ENCODE peak calls at places on chromosome 17, in nine cellular contexts. One of them, this sample, is unnamed.

GRCh38 chr17:7307686-7308624 is 527 bp downstream of the EIF5A start:
- DNase-seq in NCI-H1105: no peak
- DNase-seq in stimulated activated naive B cell treated with anti-CD40 and anti-IgM and Interleukin-4, amounts not matched to agents 10 μg/mL and 1 μg/mL and 100 μg/mL, for 72 hours: peak
- DNase-seq in GM10248: no peak
- DNase-seq in astrocyte of the cerebellum: no peak
- DNase-seq in NCI-H1092: no peak
- DNase-seq in T-helper 1 cell: peak
- DNase-seq in WTC11: peak
- DNase-seq in T1000: no peak
- DNase-seq in this sample: peak

GRCh38 chr17:74280093-74280513 is 6.1 kb downstream of the DNAI2 start:
- DNase-seq in NCI-H1105: no peak
- DNase-seq in stimulated activated naive B cell treated with anti-CD40 and anti-IgM and Interleukin-4, amounts not matched to agents 10 μg/mL and 1 μg/mL and 100 μg/mL, for 72 hours: peak
- DNase-seq in GM10248: peak
- DNase-seq in astrocyte of the cerebellum: no peak
- DNase-seq in NCI-H1092: no peak
- DNase-seq in T-helper 1 cell: peak
- DNase-seq in WTC11: no peak
- DNase-seq in T1000: no peak
- DNase-seq in this sample: peak

GRCh38 chr17:41402161-41402560 is 4.8 kb upstream of the KRT31 start:
- DNase-seq in NCI-H1105: no peak
- DNase-seq in stimulated activated naive B cell treated with anti-CD40 and anti-IgM and Interleukin-4, amounts not matched to agents 10 μg/mL and 1 μg/mL and 100 μg/mL, for 72 hours: no peak
- DNase-seq in GM10248: no peak
- DNase-seq in astrocyte of the cerebellum: no peak
- DNase-seq in NCI-H1092: no peak
- DNase-seq in T-helper 1 cell: no peak
- DNase-seq in WTC11: no peak
- DNase-seq in T1000: no peak
- DNase-seq in this sample: no peak

GRCh38 chr17:56319531-56319930 is 166.3 kb downstream of the ANKFN1 start:
- DNase-seq in NCI-H1105: peak
- DNase-seq in stimulated activated naive B cell treated with anti-CD40 and anti-IgM and Interleukin-4, amounts not matched to agents 10 μg/mL and 1 μg/mL and 100 μg/mL, for 72 hours: no peak
- DNase-seq in GM10248: peak
- DNase-seq in astrocyte of the cerebellum: peak
- DNase-seq in NCI-H1092: peak
- DNase-seq in T-helper 1 cell: no peak
- DNase-seq in WTC11: no peak
- DNase-seq in T1000: no peak
- DNase-seq in this sample: peak

GRCh38 chr17:38538906-38539305 is 66.8 kb downstream of the SRCIN1 start:
- DNase-seq in NCI-H1105: no peak
- DNase-seq in stimulated activated naive B cell treated with anti-CD40 and anti-IgM and Interleukin-4, amounts not matched to agents 10 μg/mL and 1 μg/mL and 100 μg/mL, for 72 hours: no peak
- DNase-seq in GM10248: no peak
- DNase-seq in astrocyte of the cerebellum: no peak
- DNase-seq in NCI-H1092: peak
- DNase-seq in T-helper 1 cell: no peak
- DNase-seq in WTC11: no peak
- DNase-seq in T1000: no peak
- DNase-seq in this sample: no peak

GRCh38 chr17:14211246-14211645 is 25.4 kb downstream of the CDRT15 start:
- DNase-seq in NCI-H1105: no peak
- DNase-seq in stimulated activated naive B cell treated with anti-CD40 and anti-IgM and Interleukin-4, amounts not matched to agents 10 μg/mL and 1 μg/mL and 100 μg/mL, for 72 hours: no peak
- DNase-seq in GM10248: no peak
- DNase-seq in astrocyte of the cerebellum: no peak
- DNase-seq in NCI-H1092: no peak
- DNase-seq in T-helper 1 cell: no peak
- DNase-seq in WTC11: no peak
- DNase-seq in T1000: no peak
- DNase-seq in this sample: no peak

GRCh38 chr17:8002646-8003593 is 505 bp downstream of the GUCY2D start:
- DNase-seq in NCI-H1105: no peak
- DNase-seq in stimulated activated naive B cell treated with anti-CD40 and anti-IgM and Interleukin-4, amounts not matched to agents 10 μg/mL and 1 μg/mL and 100 μg/mL, for 72 hours: no peak
- DNase-seq in GM10248: no peak
- DNase-seq in astrocyte of the cerebellum: no peak
- DNase-seq in NCI-H1092: no peak
- DNase-seq in T-helper 1 cell: no peak
- DNase-seq in WTC11: peak
- DNase-seq in T1000: no peak
- DNase-seq in this sample: no peak

GRCh38 chr17:74523308-74523707 is 8.0 kb downstream of the CD300LB start:
- DNase-seq in NCI-H1105: no peak
- DNase-seq in stimulated activated naive B cell treated with anti-CD40 and anti-IgM and Interleukin-4, amounts not matched to agents 10 μg/mL and 1 μg/mL and 100 μg/mL, for 72 hours: no peak
- DNase-seq in GM10248: no peak
- DNase-seq in astrocyte of the cerebellum: no peak
- DNase-seq in NCI-H1092: no peak
- DNase-seq in T-helper 1 cell: no peak
- DNase-seq in WTC11: no peak
- DNase-seq in T1000: no peak
- DNase-seq in this sample: no peak

GRCh38 chr17:55925440-55925839 is 174.6 kb downstream of the PCTP start:
- DNase-seq in NCI-H1105: no peak
- DNase-seq in stimulated activated naive B cell treated with anti-CD40 and anti-IgM and Interleukin-4, amounts not matched to agents 10 μg/mL and 1 μg/mL and 100 μg/mL, for 72 hours: no peak
- DNase-seq in GM10248: no peak
- DNase-seq in astrocyte of the cerebellum: no peak
- DNase-seq in NCI-H1092: no peak
- DNase-seq in T-helper 1 cell: no peak
- DNase-seq in WTC11: no peak
- DNase-seq in T1000: no peak
- DNase-seq in this sample: no peak

GRCh38 chr17:75785770-75786538 is 1.3 kb downstream of the UNK start:
- DNase-seq in NCI-H1105: no peak
- DNase-seq in stimulated activated naive B cell treated with anti-CD40 and anti-IgM and Interleukin-4, amounts not matched to agents 10 μg/mL and 1 μg/mL and 100 μg/mL, for 72 hours: no peak
- DNase-seq in GM10248: no peak
- DNase-seq in astrocyte of the cerebellum: no peak
- DNase-seq in NCI-H1092: peak
- DNase-seq in T-helper 1 cell: no peak
- DNase-seq in WTC11: no peak
- DNase-seq in T1000: no peak
- DNase-seq in this sample: peak

GRCh38 chr17:44113868-44114840 is 9.3 kb downstream of the HDAC5 start:
- DNase-seq in NCI-H1105: no peak
- DNase-seq in stimulated activated naive B cell treated with anti-CD40 and anti-IgM and Interleukin-4, amounts not matched to agents 10 μg/mL and 1 μg/mL and 100 μg/mL, for 72 hours: no peak
- DNase-seq in GM10248: no peak
- DNase-seq in astrocyte of the cerebellum: no peak
- DNase-seq in NCI-H1092: no peak
- DNase-seq in T-helper 1 cell: no peak
- DNase-seq in WTC11: no peak
- DNase-seq in T1000: no peak
- DNase-seq in this sample: no peak

GRCh38 chr17:55527520-55528118 is 16.4 kb upstream of the SMIM36 start:
- DNase-seq in NCI-H1105: no peak
- DNase-seq in stimulated activated naive B cell treated with anti-CD40 and anti-IgM and Interleukin-4, amounts not matched to agents 10 μg/mL and 1 μg/mL and 100 μg/mL, for 72 hours: no peak
- DNase-seq in GM10248: no peak
- DNase-seq in astrocyte of the cerebellum: peak
- DNase-seq in NCI-H1092: peak
- DNase-seq in T-helper 1 cell: no peak
- DNase-seq in WTC11: peak
- DNase-seq in T1000: no peak
- DNase-seq in this sample: peak

GRCh38 chr17:9258115-9259020 is 237.1 kb downstream of the NTN1 start:
- DNase-seq in NCI-H1105: peak
- DNase-seq in stimulated activated naive B cell treated with anti-CD40 and anti-IgM and Interleukin-4, amounts not matched to agents 10 μg/mL and 1 μg/mL and 100 μg/mL, for 72 hours: no peak
- DNase-seq in GM10248: no peak
- DNase-seq in astrocyte of the cerebellum: no peak
- DNase-seq in NCI-H1092: no peak
- DNase-seq in T-helper 1 cell: no peak
- DNase-seq in WTC11: no peak
- DNase-seq in T1000: no peak
- DNase-seq in this sample: no peak

GRCh38 chr17:43791589-43791988 is 11.4 kb downstream of the CFAP97D1 start:
- DNase-seq in NCI-H1105: peak
- DNase-seq in stimulated activated naive B cell treated with anti-CD40 and anti-IgM and Interleukin-4, amounts not matched to agents 10 μg/mL and 1 μg/mL and 100 μg/mL, for 72 hours: no peak
- DNase-seq in GM10248: no peak
- DNase-seq in astrocyte of the cerebellum: no peak
- DNase-seq in NCI-H1092: no peak
- DNase-seq in T-helper 1 cell: no peak
- DNase-seq in WTC11: no peak
- DNase-seq in T1000: no peak
- DNase-seq in this sample: peak

GRCh38 chr17:7056386-7056785 is 12.5 kb upstream of the SLC16A11 start:
- DNase-seq in NCI-H1105: no peak
- DNase-seq in stimulated activated naive B cell treated with anti-CD40 and anti-IgM and Interleukin-4, amounts not matched to agents 10 μg/mL and 1 μg/mL and 100 μg/mL, for 72 hours: no peak
- DNase-seq in GM10248: no peak
- DNase-seq in astrocyte of the cerebellum: peak
- DNase-seq in NCI-H1092: no peak
- DNase-seq in T-helper 1 cell: no peak
- DNase-seq in WTC11: no peak
- DNase-seq in T1000: no peak
- DNase-seq in this sample: no peak

GRCh38 chr17:29980261-29980660 is 38.8 kb downstream of the EFCAB5 start:
- DNase-seq in NCI-H1105: no peak
- DNase-seq in stimulated activated naive B cell treated with anti-CD40 and anti-IgM and Interleukin-4, amounts not matched to agents 10 μg/mL and 1 μg/mL and 100 μg/mL, for 72 hours: no peak
- DNase-seq in GM10248: no peak
- DNase-seq in astrocyte of the cerebellum: no peak
- DNase-seq in NCI-H1092: no peak
- DNase-seq in T-helper 1 cell: no peak
- DNase-seq in WTC11: no peak
- DNase-seq in T1000: no peak
- DNase-seq in this sample: no peak

GRCh38 chr17:70661342-70662222 is 492.2 kb downstream of the KCNJ2 start:
- DNase-seq in NCI-H1105: peak
- DNase-seq in stimulated activated naive B cell treated with anti-CD40 and anti-IgM and Interleukin-4, amounts not matched to agents 10 μg/mL and 1 μg/mL and 100 μg/mL, for 72 hours: no peak
- DNase-seq in GM10248: no peak
- DNase-seq in astrocyte of the cerebellum: peak
- DNase-seq in NCI-H1092: peak
- DNase-seq in T-helper 1 cell: no peak
- DNase-seq in WTC11: no peak
- DNase-seq in T1000: peak
- DNase-seq in this sample: no peak

GRCh38 chr17:49993423-49994037 is 1.5 kb downstream of the DLX3 start:
- DNase-seq in NCI-H1105: no peak
- DNase-seq in stimulated activated naive B cell treated with anti-CD40 and anti-IgM and Interleukin-4, amounts not matched to agents 10 μg/mL and 1 μg/mL and 100 μg/mL, for 72 hours: no peak
- DNase-seq in GM10248: no peak
- DNase-seq in astrocyte of the cerebellum: no peak
- DNase-seq in NCI-H1092: no peak
- DNase-seq in T-helper 1 cell: no peak
- DNase-seq in WTC11: peak
- DNase-seq in T1000: no peak
- DNase-seq in this sample: peak

GRCh38 chr17:79713391-79713790 is 17.4 kb upstream of the ENPP7 start:
- DNase-seq in NCI-H1105: no peak
- DNase-seq in stimulated activated naive B cell treated with anti-CD40 and anti-IgM and Interleukin-4, amounts not matched to agents 10 μg/mL and 1 μg/mL and 100 μg/mL, for 72 hours: no peak
- DNase-seq in GM10248: no peak
- DNase-seq in astrocyte of the cerebellum: no peak
- DNase-seq in NCI-H1092: no peak
- DNase-seq in T-helper 1 cell: no peak
- DNase-seq in WTC11: no peak
- DNase-seq in T1000: no peak
- DNase-seq in this sample: no peak

GRCh38 chr17:42679001-42679491 is 2.3 kb upstream of the PLEKHH3 start:
- DNase-seq in NCI-H1105: peak
- DNase-seq in stimulated activated naive B cell treated with anti-CD40 and anti-IgM and Interleukin-4, amounts not matched to agents 10 μg/mL and 1 μg/mL and 100 μg/mL, for 72 hours: no peak
- DNase-seq in GM10248: peak
- DNase-seq in astrocyte of the cerebellum: no peak
- DNase-seq in NCI-H1092: peak
- DNase-seq in T-helper 1 cell: no peak
- DNase-seq in WTC11: no peak
- DNase-seq in T1000: no peak
- DNase-seq in this sample: peak

GRCh38 chr17:82198092-82198491 is 14.6 kb downstream of the CCDC57 start:
- DNase-seq in NCI-H1105: no peak
- DNase-seq in stimulated activated naive B cell treated with anti-CD40 and anti-IgM and Interleukin-4, amounts not matched to agents 10 μg/mL and 1 μg/mL and 100 μg/mL, for 72 hours: no peak
- DNase-seq in GM10248: peak
- DNase-seq in astrocyte of the cerebellum: no peak
- DNase-seq in NCI-H1092: no peak
- DNase-seq in T-helper 1 cell: no peak
- DNase-seq in WTC11: no peak
- DNase-seq in T1000: no peak
- DNase-seq in this sample: peak

This sample was measured in GM12865.